ENCODE peak calls at places on chromosomes 13 and 19, in nine cellular contexts. One of them, this sample, is unnamed.

GRCh38 chr13:86986448-86986847 is 684.7 kb upstream of the SLITRK5 start:
- DNase-seq in CD4-positive, CD25-positive, alpha-beta regulatory T cell: no peak
- DNase-seq in thoracic aorta: no peak
- DNase-seq in fibroblast of lung: peak; percentile 22
- DNase-seq in A549: no peak
- DNase-seq in right lobe of liver: no peak
- DNase-seq in pancreas: no peak
- DNase-seq in IMR-90: peak; percentile 25
- DNase-seq in CD8-positive, alpha-beta T cell: no peak
- DNase-seq in this sample: no peak

GRCh38 chr13:52786747-52787146 is 47.1 kb upstream of the CNMD start:
- DNase-seq in A549: no peak
- DNase-seq in right lobe of liver: no peak
- DNase-seq in CD4-positive, CD25-positive, alpha-beta regulatory T cell: no peak
- DNase-seq in CD8-positive, alpha-beta T cell: no peak
- DNase-seq in IMR-90: no peak
- DNase-seq in pancreas: no peak
- DNase-seq in fibroblast of lung: no peak
- DNase-seq in thoracic aorta: no peak
- DNase-seq in this sample: no peak

GRCh38 chr13:79581870-79582315 is 100.9 kb downstream of the NDFIP2 start:
- DNase-seq in pancreas: no peak
- DNase-seq in CD4-positive, CD25-positive, alpha-beta regulatory T cell: no peak
- DNase-seq in IMR-90: peak; percentile 3
- DNase-seq in A549: no peak
- DNase-seq in thoracic aorta: no peak
- DNase-seq in CD8-positive, alpha-beta T cell: no peak
- DNase-seq in fibroblast of lung: peak; percentile 50
- DNase-seq in right lobe of liver: no peak
- DNase-seq in this sample: no peak

GRCh38 chr19:18795540-18795939 is 4.4 kb upstream of the COMP start:
- DNase-seq in CD8-positive, alpha-beta T cell: no peak
- DNase-seq in pancreas: no peak
- DNase-seq in thoracic aorta: no peak
- DNase-seq in A549: no peak
- DNase-seq in CD4-positive, CD25-positive, alpha-beta regulatory T cell: no peak
- DNase-seq in fibroblast of lung: no peak
- DNase-seq in IMR-90: no peak
- DNase-seq in right lobe of liver: no peak
- DNase-seq in this sample: no peak

GRCh38 chr19:34555447-34555846 is 73.9 kb downstream of the WTIP start:
- DNase-seq in CD8-positive, alpha-beta T cell: no peak
- DNase-seq in pancreas: no peak
- DNase-seq in thoracic aorta: no peak
- DNase-seq in right lobe of liver: no peak
- DNase-seq in A549: peak; percentile 18
- DNase-seq in fibroblast of lung: peak; percentile 1
- DNase-seq in IMR-90: no peak
- DNase-seq in CD4-positive, CD25-positive, alpha-beta regulatory T cell: no peak
- DNase-seq in this sample: no peak

GRCh38 chr19:31347828-31348314 is 1.4 kb downstream of the TSHZ3 start:
- DNase-seq in A549: no peak
- DNase-seq in CD8-positive, alpha-beta T cell: no peak
- DNase-seq in IMR-90: peak; percentile 87
- DNase-seq in thoracic aorta: no peak
- DNase-seq in right lobe of liver: no peak
- DNase-seq in CD4-positive, CD25-positive, alpha-beta regulatory T cell: no peak
- DNase-seq in pancreas: no peak
- DNase-seq in fibroblast of lung: peak; percentile 89
- DNase-seq in this sample: no peak

GRCh38 chr19:40741527-40742390 is 8.5 kb downstream of the ACTMAP start:
- DNase-seq in IMR-90: no peak
- DNase-seq in fibroblast of lung: no peak
- DNase-seq in right lobe of liver: no peak
- DNase-seq in thoracic aorta: no peak
- DNase-seq in CD4-positive, CD25-positive, alpha-beta regulatory T cell: no peak
- DNase-seq in pancreas: no peak
- DNase-seq in CD8-positive, alpha-beta T cell: no peak
- DNase-seq in A549: no peak
- DNase-seq in this sample: no peak

GRCh38 chr19:16830679-16831078 is 1.5 kb downstream of the SIN3B start:
- DNase-seq in IMR-90: peak; percentile 40
- DNase-seq in thoracic aorta: no peak
- DNase-seq in CD4-positive, CD25-positive, alpha-beta regulatory T cell: no peak
- DNase-seq in pancreas: no peak
- DNase-seq in right lobe of liver: no peak
- DNase-seq in CD8-positive, alpha-beta T cell: no peak
- DNase-seq in fibroblast of lung: peak; percentile 33
- DNase-seq in A549: no peak
- DNase-seq in this sample: no peak

GRCh38 chr19:18414504-18415176 is 4.6 kb upstream of the SSBP4 start:
- DNase-seq in IMR-90: no peak
- DNase-seq in A549: no peak
- DNase-seq in fibroblast of lung: no peak
- DNase-seq in thoracic aorta: no peak
- DNase-seq in CD4-positive, CD25-positive, alpha-beta regulatory T cell: no peak
- DNase-seq in pancreas: peak; percentile 25
- DNase-seq in right lobe of liver: peak; percentile 54
- DNase-seq in CD8-positive, alpha-beta T cell: no peak
- DNase-seq in this sample: peak; percentile 55

GRCh38 chr13:20616059-20616797 is 49.3 kb downstream of the IFT88 start:
- DNase-seq in CD4-positive, CD25-positive, alpha-beta regulatory T cell: no peak
- DNase-seq in IMR-90: peak; percentile 98
- DNase-seq in fibroblast of lung: peak; percentile 88
- DNase-seq in A549: no peak
- DNase-seq in CD8-positive, alpha-beta T cell: no peak
- DNase-seq in pancreas: no peak
- DNase-seq in right lobe of liver: no peak
- DNase-seq in thoracic aorta: no peak
- DNase-seq in this sample: no peak

GRCh38 chr19:39823693-39824092 is 10.3 kb downstream of the DYRK1B start:
- DNase-seq in right lobe of liver: no peak
- DNase-seq in CD4-positive, CD25-positive, alpha-beta regulatory T cell: no peak
- DNase-seq in IMR-90: no peak
- DNase-seq in thoracic aorta: no peak
- DNase-seq in fibroblast of lung: peak; percentile 4
- DNase-seq in A549: no peak
- DNase-seq in pancreas: no peak
- DNase-seq in CD8-positive, alpha-beta T cell: no peak
- DNase-seq in this sample: no peak

GRCh38 chr13:36788276-36788675 is 30.7 kb upstream of the RFXAP start:
- DNase-seq in CD8-positive, alpha-beta T cell: no peak
- DNase-seq in IMR-90: peak; percentile 47
- DNase-seq in thoracic aorta: no peak
- DNase-seq in CD4-positive, CD25-positive, alpha-beta regulatory T cell: no peak
- DNase-seq in A549: no peak
- DNase-seq in pancreas: no peak
- DNase-seq in right lobe of liver: no peak
- DNase-seq in fibroblast of lung: peak; percentile 32
- DNase-seq in this sample: no peak

GRCh38 chr19:932647-933552 is 7.1 kb downstream of the ARID3A start:
- DNase-seq in pancreas: peak; percentile 60
- DNase-seq in CD8-positive, alpha-beta T cell: no peak
- DNase-seq in CD4-positive, CD25-positive, alpha-beta regulatory T cell: no peak
- DNase-seq in thoracic aorta: no peak
- DNase-seq in IMR-90: peak; percentile 94
- DNase-seq in fibroblast of lung: peak; percentile 94
- DNase-seq in right lobe of liver: peak; percentile 30
- DNase-seq in A549: no peak
- DNase-seq in this sample: peak; percentile 91

GRCh38 chr19:56671613-56671994 is at the start of gene ZNF835:
- DNase-seq in right lobe of liver: peak; percentile 86
- DNase-seq in thoracic aorta: peak; percentile 60
- DNase-seq in CD8-positive, alpha-beta T cell: peak; percentile 77
- DNase-seq in A549: no peak
- DNase-seq in fibroblast of lung: peak; percentile 70
- DNase-seq in CD4-positive, CD25-positive, alpha-beta regulatory T cell: peak; percentile 80
- DNase-seq in pancreas: peak; percentile 88
- DNase-seq in IMR-90: no peak
- DNase-seq in this sample: peak; percentile 96

GRCh38 chr13:99265823-99266426 is 7.7 kb upstream of the GPR18 start:
- DNase-seq in thoracic aorta: no peak
- DNase-seq in CD4-positive, CD25-positive, alpha-beta regulatory T cell: peak; percentile 67
- DNase-seq in fibroblast of lung: peak; percentile 72
- DNase-seq in IMR-90: peak; percentile 63
- DNase-seq in pancreas: no peak
- DNase-seq in A549: peak; percentile 18
- DNase-seq in CD8-positive, alpha-beta T cell: no peak
- DNase-seq in right lobe of liver: no peak
- DNase-seq in this sample: no peak

GRCh38 chr19:31316201-31316951 is 32.9 kb downstream of the TSHZ3 start:
- DNase-seq in right lobe of liver: no peak
- DNase-seq in IMR-90: peak; percentile 61
- DNase-seq in CD4-positive, CD25-positive, alpha-beta regulatory T cell: no peak
- DNase-seq in fibroblast of lung: peak; percentile 82
- DNase-seq in thoracic aorta: no peak
- DNase-seq in pancreas: no peak
- DNase-seq in CD8-positive, alpha-beta T cell: no peak
- DNase-seq in A549: no peak
- DNase-seq in this sample: no peak

GRCh38 chr19:10760268-10760944 is 42.5 kb downstream of the DNM2 start:
- DNase-seq in right lobe of liver: no peak
- DNase-seq in A549: no peak
- DNase-seq in IMR-90: no peak
- DNase-seq in fibroblast of lung: no peak
- DNase-seq in CD8-positive, alpha-beta T cell: no peak
- DNase-seq in pancreas: no peak
- DNase-seq in thoracic aorta: no peak
- DNase-seq in CD4-positive, CD25-positive, alpha-beta regulatory T cell: no peak
- DNase-seq in this sample: no peak

GRCh38 chr19:7823902-7824301 is 6.1 kb upstream of the EVI5L start:
- DNase-seq in fibroblast of lung: no peak
- DNase-seq in thoracic aorta: no peak
- DNase-seq in A549: no peak
- DNase-seq in IMR-90: no peak
- DNase-seq in CD4-positive, CD25-positive, alpha-beta regulatory T cell: no peak
- DNase-seq in right lobe of liver: no peak
- DNase-seq in pancreas: no peak
- DNase-seq in CD8-positive, alpha-beta T cell: no peak
- DNase-seq in this sample: no peak

GRCh38 chr19:3270908-3271307 is 46.4 kb downstream of the CELF5 start:
- DNase-seq in CD8-positive, alpha-beta T cell: peak; percentile 25
- DNase-seq in pancreas: no peak
- DNase-seq in fibroblast of lung: peak; percentile 47
- DNase-seq in A549: no peak
- DNase-seq in thoracic aorta: no peak
- DNase-seq in right lobe of liver: no peak
- DNase-seq in CD4-positive, CD25-positive, alpha-beta regulatory T cell: peak; percentile 20
- DNase-seq in IMR-90: peak; percentile 45
- DNase-seq in this sample: no peak

DNA sequence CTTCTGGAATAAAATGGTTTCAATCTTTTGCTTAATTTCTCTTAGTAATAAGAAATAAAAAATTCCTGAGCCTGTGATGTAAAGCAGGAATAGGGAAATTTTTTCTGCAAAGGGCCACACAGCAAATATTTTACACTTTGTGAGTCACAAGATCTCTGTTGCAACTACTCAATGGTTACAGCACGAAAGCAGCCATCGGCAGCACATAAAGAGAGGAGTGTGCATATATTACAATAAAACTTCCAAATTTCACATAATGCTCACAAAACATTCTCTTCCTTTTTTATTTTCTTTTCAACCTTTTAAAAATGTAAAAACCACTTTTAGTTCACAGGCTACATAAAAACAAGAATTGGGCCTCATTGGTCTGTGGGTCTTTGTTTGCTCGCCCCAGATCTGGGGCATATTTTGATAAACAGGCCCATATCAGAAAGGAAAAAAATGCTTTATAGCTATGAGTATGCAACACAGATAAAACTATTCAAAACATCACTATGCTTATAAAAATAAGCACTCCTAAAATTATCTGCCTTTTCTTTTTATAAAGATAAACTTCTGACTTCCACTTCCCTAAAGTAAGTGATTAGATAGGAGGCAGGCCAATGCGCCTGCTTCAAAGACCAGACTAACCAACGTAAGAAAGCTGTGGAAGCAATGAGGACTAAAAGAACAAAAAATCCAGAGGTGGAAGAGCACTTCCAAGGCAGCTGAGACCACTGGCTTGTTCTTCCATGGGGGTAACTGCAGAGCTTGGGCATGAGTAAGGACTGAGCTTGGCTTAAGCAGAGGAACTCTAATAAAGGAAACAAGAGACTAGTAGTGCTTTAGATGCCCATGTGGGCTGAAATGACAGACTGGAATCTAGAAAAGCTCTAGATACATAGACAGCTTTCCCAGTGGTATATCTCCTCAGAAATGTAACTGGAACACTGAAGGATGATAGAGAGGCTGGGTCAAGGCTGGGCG is 26.4 kb downstream of the MYCBP2 start:
- DNase-seq in CD8-positive, alpha-beta T cell: no peak
- DNase-seq in A549: peak; percentile 6
- DNase-seq in IMR-90: peak; percentile 86
- DNase-seq in right lobe of liver: no peak
- DNase-seq in pancreas: no peak
- DNase-seq in fibroblast of lung: peak; percentile 84
- DNase-seq in thoracic aorta: no peak
- DNase-seq in CD4-positive, CD25-positive, alpha-beta regulatory T cell: no peak
- DNase-seq in this sample: no peak
- H3K27ac ChIP-seq in CD8-positive, alpha-beta T cell: no peak overlapping the region
- H3K27ac ChIP-seq in A549: peak overlapping the region; percentile 69
- H3K27ac ChIP-seq in IMR-90: peak overlapping the region; percentile 97
- H3K27ac ChIP-seq in right lobe of liver: no peak overlapping the region
- H3K27ac ChIP-seq in pancreas: no peak overlapping the region
- H3K27ac ChIP-seq in fibroblast of lung: peak overlapping the region; percentile 48
- H3K27ac ChIP-seq in thoracic aorta: peak overlapping the region; percentile 60
- H3K27ac ChIP-seq in CD4-positive, CD25-positive, alpha-beta regulatory T cell: no peak overlapping the region
- H3K27ac ChIP-seq in this sample: peak overlapping the region; percentile 74

GRCh38 chr19:38695319-38695683 is 47.9 kb downstream of the ACTN4 start:
- DNase-seq in IMR-90: no peak
- DNase-seq in thoracic aorta: no peak
- DNase-seq in right lobe of liver: no peak
- DNase-seq in A549: no peak
- DNase-seq in fibroblast of lung: no peak
- DNase-seq in CD4-positive, CD25-positive, alpha-beta regulatory T cell: no peak
- DNase-seq in CD8-positive, alpha-beta T cell: no peak
- DNase-seq in pancreas: no peak
- DNase-seq in this sample: peak; percentile 66
- H3K4me1 ChIP-seq in IMR-90: peaks cover 24% of the 10 kb centered on the region
- H3K4me1 ChIP-seq in thoracic aorta: peaks cover 96% of the 10 kb centered on the region
- H3K4me1 ChIP-seq in right lobe of liver: peaks cover 75% of the 10 kb centered on the region
- H3K4me1 ChIP-seq in A549: peaks cover 100% of the 10 kb centered on the region
- H3K4me1 ChIP-seq in fibroblast of lung: peaks cover 24% of the 10 kb centered on the region
- H3K4me1 ChIP-seq in CD4-positive, CD25-positive, alpha-beta regulatory T cell: peaks cover 86% of the 10 kb centered on the region
- H3K4me1 ChIP-seq in CD8-positive, alpha-beta T cell: peaks cover 33% of the 10 kb centered on the region
- H3K4me1 ChIP-seq in pancreas: no peaks in the 10 kb centered on the region
- H3K4me1 ChIP-seq in this sample: peaks cover 21% of the 10 kb centered on the region

GRCh38 chr13:109778102-109778542 is 8.3 kb downstream of the IRS2 start:
- DNase-seq in CD4-positive, CD25-positive, alpha-beta regulatory T cell: peak; percentile 26
- DNase-seq in CD8-positive, alpha-beta T cell: no peak
- DNase-seq in A549: no peak
- DNase-seq in IMR-90: peak; percentile 39
- DNase-seq in thoracic aorta: no peak
- DNase-seq in pancreas: no peak
- DNase-seq in right lobe of liver: no peak
- DNase-seq in fibroblast of lung: no peak
- DNase-seq in this sample: no peak
- H3K27ac ChIP-seq in CD4-positive, CD25-positive, alpha-beta regulatory T cell: peak overlapping the region; percentile 30
- H3K27ac ChIP-seq in CD8-positive, alpha-beta T cell: no peak overlapping the region
- H3K27ac ChIP-seq in A549: peak overlapping the region; percentile 77
- H3K27ac ChIP-seq in IMR-90: no peak overlapping the region
- H3K27ac ChIP-seq in thoracic aorta: peak overlapping the region; percentile 5
- H3K27ac ChIP-seq in pancreas: no peak overlapping the region
- H3K27ac ChIP-seq in right lobe of liver: no peak overlapping the region
- H3K27ac ChIP-seq in fibroblast of lung: no peak overlapping the region
- H3K27ac ChIP-seq in this sample: peak overlapping the region; percentile 35

GRCh38 chr13:62162860-62163259 is 747.2 kb upstream of the PCDH20 start:
- DNase-seq in CD4-positive, CD25-positive, alpha-beta regulatory T cell: no peak
- DNase-seq in pancreas: no peak
- DNase-seq in IMR-90: no peak
- DNase-seq in thoracic aorta: no peak
- DNase-seq in fibroblast of lung: no peak
- DNase-seq in A549: no peak
- DNase-seq in right lobe of liver: no peak
- DNase-seq in CD8-positive, alpha-beta T cell: no peak
- DNase-seq in this sample: no peak
- H3K4me1 ChIP-seq in CD4-positive, CD25-positive, alpha-beta regulatory T cell: no peaks in the 10 kb centered on the region
- H3K4me1 ChIP-seq in pancreas: no peaks in the 10 kb centered on the region
- H3K4me1 ChIP-seq in IMR-90: no peaks in the 10 kb centered on the region
- H3K4me1 ChIP-seq in thoracic aorta: no peaks in the 10 kb centered on the region
- H3K4me1 ChIP-seq in fibroblast of lung: no peaks in the 10 kb centered on the region
- H3K4me1 ChIP-seq in A549: no peaks in the 10 kb centered on the region
- H3K4me1 ChIP-seq in right lobe of liver: no peaks in the 10 kb centered on the region
- H3K4me1 ChIP-seq in CD8-positive, alpha-beta T cell: no peaks in the 10 kb centered on the region
- H3K4me1 ChIP-seq in this sample: no peaks in the 10 kb centered on the region

This sample was measured in left lung.